ENCODE peak calls at places on chromosome 18, in four cellular contexts. V, D, E and G are unnamed samples. For H3K36me3 and H3K27me3, the result is how much of the 10 kb centered on the place peaks cover.

GRCh38 chr18:24176727-24177416 is 38.0 kb downstream of the CABYR start:
- DNase-seq in V (peak), D (peak), E (peak), G (peak)

GRCh38 chr18:3869848-3870247 is 419.9 kb downstream of the TGIF1 start:
- DNase-seq in V (peak), D (no peak), E (no peak), G (no peak)

GRCh38 chr18:555705-556402 is 24.3 kb upstream of the CETN1 start:
- DNase-seq in V (no peak), D (no peak), E (no peak), G (no peak)

GRCh38 chr18:61993831-61994230 is 101.0 kb upstream of the RNF152 start:
- DNase-seq in V (peak), D (no peak), E (no peak), G (no peak)

GRCh38 chr18:30512872-30513271 is 529.7 kb downstream of the DSC3 start:
- DNase-seq in V (no peak), D (no peak), E (no peak), G (no peak)

GRCh38 chr18:11520536-11520935 is 88.9 kb upstream of the SLC35G4 start:
- DNase-seq in V (no peak), D (no peak), E (no peak), G (no peak)

GRCh38 chr18:13453714-13454113 is 235.2 kb downstream of the LDLRAD4 start:
- DNase-seq in V (no peak), D (no peak), E (no peak), G (no peak)

GRCh38 chr18:57433492-57434176 is 1.5 kb upstream of the ONECUT2 start:
- DNase-seq in V (no peak), D (no peak), E (no peak), G (no peak)

GRCh38 chr18:68186039-68186438 is 528.9 kb downstream of the TMX3 start:
- DNase-seq in V (peak), D (no peak), E (no peak), G (no peak)

GRCh38 chr18:7878265-7879173 is 311.4 kb downstream of the PTPRM start:
- DNase-seq in V (no peak), D (no peak), E (no peak), G (no peak)

GRCh38 chr18:53698907-53699306 is 525.6 kb downstream of the MBD2 start:
- DNase-seq in V (peak), D (no peak), E (peak), G (no peak)

GRCh38 chr18:48876590-48876989 is 74.2 kb downstream of the SMAD7 start:
- DNase-seq in V (no peak), D (no peak), E (no peak), G (no peak)

GRCh38 chr18:44594779-44595467 is 85.8 kb upstream of the SETBP1 start:
- DNase-seq in V (peak), D (no peak), E (no peak), G (no peak)

GRCh38 chr18:68219274-68219673 is 495.6 kb downstream of the TMX3 start:
- DNase-seq in V (no peak), D (no peak), E (no peak), G (no peak)

GRCh38 chr18:63399300-63399699 is 23.0 kb downstream of the VPS4B start:
- DNase-seq in V (no peak), D (no peak), E (no peak), G (no peak)

GRCh38 chr18:63394954-63395353 is 27.3 kb downstream of the VPS4B start:
- DNase-seq in V (no peak), D (no peak), E (no peak), G (no peak)

GRCh38 chr18:63402246-63403164 is 19.8 kb downstream of the VPS4B start:
- DNase-seq in V (no peak), D (no peak), E (no peak), G (no peak)

GRCh38 chr18:63395503-63395902 is 26.8 kb downstream of the VPS4B start:
- DNase-seq in V (no peak), D (no peak), E (no peak), G (no peak)

DNA sequence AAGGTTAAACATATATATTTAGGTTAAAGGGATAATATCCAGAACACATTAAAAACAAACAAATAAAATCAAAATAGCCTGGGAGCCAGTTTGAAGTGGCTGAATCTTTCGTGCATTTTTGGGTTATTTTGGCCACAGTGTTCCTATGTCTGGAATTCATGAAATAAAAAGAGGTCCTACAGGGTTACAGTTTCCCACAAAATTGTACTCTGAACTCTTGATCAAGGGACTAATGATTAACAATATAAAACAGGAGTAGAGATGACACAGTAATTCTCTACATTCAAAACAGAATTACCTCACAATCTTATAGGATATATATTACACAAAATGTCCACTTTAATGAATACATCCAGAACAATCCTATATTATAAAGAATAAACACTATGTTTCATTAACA is 24.9 kb downstream of the VPS4B start:
- DNase-seq in V (no peak), D (no peak), E (no peak), G (no peak)
- H3K36me3 ChIP-seq in V (half or more), D (half or more), E (under half), G (under half)

DNA sequence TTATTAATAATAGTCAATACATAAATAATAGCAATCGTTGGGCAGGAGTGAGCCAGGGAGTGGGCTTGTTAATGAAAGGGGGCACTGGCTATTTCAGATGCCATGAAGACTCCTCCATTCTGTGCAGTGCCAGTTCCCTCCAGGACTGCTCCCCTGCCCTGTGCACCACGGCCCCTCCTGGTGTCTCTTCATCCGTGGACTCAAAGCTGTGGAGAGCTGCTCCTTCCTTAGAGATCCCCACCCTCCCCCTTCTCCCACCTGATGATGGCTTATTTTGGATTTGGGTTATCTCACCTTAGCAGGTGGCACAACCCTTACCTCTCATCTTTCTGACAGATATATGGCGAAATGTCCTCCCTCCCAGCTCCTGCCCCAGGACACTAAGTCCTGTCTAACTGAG is 3.1 kb upstream of the CELF4 start:
- DNase-seq in V (no peak), D (no peak), E (no peak), G (no peak)
- H3K27me3 ChIP-seq in V (half or more), D (half or more), E (under half), G (under half)

GRCh38 chr18:2672410-2672809 is 16.9 kb downstream of the SMCHD1 start:
- DNase-seq in V (no peak), D (no peak), E (no peak), G (no peak)

DNA sequence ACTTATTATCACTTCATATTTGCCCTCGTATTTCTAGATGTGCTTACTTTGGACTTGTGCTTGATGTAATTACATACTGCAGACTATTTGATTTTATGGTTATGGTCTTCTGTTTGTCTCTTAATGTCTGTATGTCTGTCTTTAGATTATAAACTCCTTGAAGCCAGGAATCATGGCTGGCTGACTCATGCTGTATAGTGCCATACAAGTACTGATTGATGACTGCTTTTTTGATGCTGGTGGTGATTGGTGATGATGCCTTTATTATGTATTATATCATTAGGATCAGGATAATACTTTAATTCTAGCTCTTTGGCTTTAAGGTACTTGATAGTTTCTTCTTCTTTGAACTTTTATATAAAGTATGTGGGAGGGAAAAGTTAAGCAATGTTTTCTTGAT is 17.3 kb downstream of the SMCHD1 start:
- DNase-seq in V (no peak), D (no peak), E (no peak), G (no peak)
- H3K36me3 ChIP-seq in V (half or more), D (half or more), E (under half), G (under half)

DNA sequence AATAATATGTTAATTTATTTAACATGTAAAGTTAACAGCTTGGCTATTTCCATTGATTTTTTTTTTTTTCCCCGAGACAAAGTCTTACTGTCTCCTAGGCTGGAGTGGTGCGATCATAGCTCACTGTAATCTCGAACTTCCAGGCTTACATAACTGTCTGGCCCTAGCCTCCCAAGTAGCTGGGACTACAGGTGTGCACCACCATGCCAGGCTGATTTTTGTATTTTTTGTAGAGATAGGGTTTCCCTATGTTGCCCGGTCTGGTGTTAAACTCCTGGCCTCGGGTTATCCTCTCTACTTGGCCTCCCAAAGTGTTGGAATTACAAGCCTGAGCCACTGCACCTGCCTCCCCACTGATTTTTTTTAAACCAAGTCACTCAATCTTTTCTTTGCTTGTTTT is 32.5 kb upstream of the KLHL14 start:
- DNase-seq in V (no peak), D (no peak), E (no peak), G (no peak)
- H3K27me3 ChIP-seq in V (under half), D (under half), E (under half), G (under half)

GRCh38 chr18:58975296-58975695 is 110.6 kb downstream of the ZNF532 start:
- DNase-seq in V (no peak), D (no peak), E (no peak), G (no peak)

GRCh38 chr18:58979615-58980014 is 114.9 kb downstream of the ZNF532 start:
- DNase-seq in V (no peak), D (no peak), E (no peak), G (no peak)

GRCh38 chr18:58978916-58979315 is 114.2 kb downstream of the ZNF532 start:
- DNase-seq in V (no peak), D (no peak), E (no peak), G (no peak)

GRCh38 chr18:58977223-58977622 is 112.5 kb downstream of the ZNF532 start:
- DNase-seq in V (peak), D (no peak), E (no peak), G (no peak)

GRCh38 chr18:58977801-58978200 is 113.1 kb downstream of the ZNF532 start:
- DNase-seq in V (no peak), D (no peak), E (no peak), G (no peak)
- H3K36me3 ChIP-seq in V (under half), D (under half), E (under half), G (under half)